ENCODE peak calls at places on chromosome 19, in nine cellular contexts. E is EH; G is activated CD4-positive, CD25-positive, alpha-beta regulatory T cell treated with anti-CD3 and anti-CD28 coated beads, Interleukin-2, amount 50 U/mL, for 16 hours; P is heart left ventricle; Z is stromal cell of bone marrow; D is activated CD4-positive, alpha-beta memory T cell treated with anti-CD3 and anti-CD28 coated beads, Interleukin-2, amount 10 ng/mL, durations not matched to agents 7 days and 5 days; I is pancreas; R is ascending aorta; Y is substantia nigra. W is an unnamed sample.
A peak's percentile ranks its signal among the peaks of the same experiment; 100 is the strongest.

GRCh38 chr19:44876930-44877530 is 14.0 kb upstream of the TOMM40 start:
- DNase-seq in D (no peak), I (no peak), P (no peak), Y (no peak), R (no peak), G (no peak), Z (no peak), E (no peak), W (no peak)

GRCh38 chr19:40242480-40242879 is 16.0 kb upstream of the CCNP start:
- DNase-seq in Y (no peak), D (no peak), G (no peak), R (no peak), I (no peak), P (no peak), E (no peak), Z (no peak), W (no peak)

GRCh38 chr19:19627442-19627715 is 641 bp downstream of the LPAR2 start:
- DNase-seq in I (no peak), R (no peak), D (no peak), G (no peak), Y (no peak), E (no peak), P (no peak), Z (no peak), W (no peak)

GRCh38 chr19:53864308-53864836 is 3.3 kb upstream of the MYADM start:
- DNase-seq in Y (no peak), D (no peak), E (no peak), P (no peak), Z (no peak), R (no peak), G (no peak), I (peak; percentile 54), W (no peak)

GRCh38 chr19:42410371-42410770 is 16.8 kb downstream of the LIPE start:
- DNase-seq in G (no peak), E (no peak), R (no peak), Z (no peak), Y (no peak), I (no peak), D (no peak), P (no peak), W (no peak)

GRCh38 chr19:5623397-5624153 is 692 bp downstream of the SAFB start:
- DNase-seq in I (peak; percentile 31), Y (no peak), E (peak; percentile 9), Z (no peak), D (peak; percentile 21), G (no peak), P (no peak), R (no peak), W (no peak)

GRCh38 chr19:49585023-49585422 is 3.9 kb downstream of the PRRG2 start:
- DNase-seq in P (no peak), Z (no peak), G (no peak), Y (no peak), D (no peak), E (no peak), I (no peak), R (no peak), W (no peak)

GRCh38 chr19:48254529-48254970 is 1.2 kb downstream of the CARD8 start:
- DNase-seq in G (no peak), Z (no peak), Y (no peak), E (no peak), I (no peak), D (no peak), R (no peak), P (no peak), W (no peak)

GRCh38 chr19:58497634-58498170 is 14.1 kb downstream of the SLC27A5 start:
- DNase-seq in G (no peak), I (no peak), Z (no peak), E (no peak), D (no peak), P (no peak), R (no peak), Y (no peak), W (no peak)

GRCh38 chr19:34832581-34833112 is 59.6 kb upstream of the ZNF599 start:
- DNase-seq in I (no peak), Y (no peak), P (no peak), G (no peak), Z (no peak), E (no peak), D (no peak), R (no peak), W (no peak)

W was measured in left ventricle myocardium superior.